ENCODE peak calls at places on chromosome 6, in eight cellular contexts. T, H, Y, C, R, W, Q and P are unnamed samples.

GRCh38 chr6:87483929-87484328 is 11.2 kb downstream of the SLC35A1 start:
- DNase-seq in T (no peak), H (no peak), Y (no peak), C (no peak), R (no peak), W (peak), Q (no peak), P (no peak)

GRCh38 chr6:111681856-111682255 is 76.2 kb upstream of the TRAF3IP2 start:
- DNase-seq in T (no peak), H (no peak), Y (no peak), C (no peak), R (no peak), W (no peak), Q (no peak), P (no peak)

GRCh38 chr6:17884501-17885039 is 102.9 kb downstream of the KIF13A start:
- DNase-seq in T (no peak), H (no peak), Y (no peak), C (no peak), R (no peak), W (no peak), Q (no peak), P (no peak)

GRCh38 chr6:82006027-82006738 is 241.4 kb downstream of the IBTK start:
- DNase-seq in T (no peak), H (peak), Y (no peak), C (no peak), R (no peak), W (peak), Q (peak), P (no peak)

GRCh38 chr6:2036084-2037023 is 209.1 kb downstream of the GMDS start:
- DNase-seq in T (no peak), H (no peak), Y (no peak), C (no peak), R (no peak), W (no peak), Q (no peak), P (no peak)

GRCh38 chr6:56594699-56595098 is 48.0 kb downstream of the DST start:
- DNase-seq in T (no peak), H (peak), Y (no peak), C (no peak), R (no peak), W (no peak), Q (no peak), P (no peak)

GRCh38 chr6:165705941-165706340 is 42.9 kb upstream of the PDE10A start:
- DNase-seq in T (no peak), H (no peak), Y (no peak), C (no peak), R (no peak), W (no peak), Q (no peak), P (no peak)

GRCh38 chr6:99354983-99355382 is 5.5 kb upstream of the FAXC start:
- DNase-seq in T (no peak), H (no peak), Y (no peak), C (no peak), R (no peak), W (no peak), Q (no peak), P (no peak)

GRCh38 chr6:157929076-157929475 is 52.6 kb upstream of the SYNJ2 start:
- DNase-seq in T (no peak), H (no peak), Y (no peak), C (no peak), R (no peak), W (no peak), Q (no peak), P (no peak)

GRCh38 chr6:146595981-146596731 is 2.6 kb upstream of the ADGB start:
- DNase-seq in T (peak), H (no peak), Y (no peak), C (no peak), R (no peak), W (no peak), Q (no peak), P (no peak)

GRCh38 chr6:18501313-18502013 is 114.3 kb downstream of the RNF144B start:
- DNase-seq in T (peak), H (peak), Y (no peak), C (no peak), R (peak), W (peak), Q (no peak), P (peak)

GRCh38 chr6:157264701-157265100 is 58.6 kb downstream of the TMEM242 start:
- DNase-seq in T (no peak), H (no peak), Y (no peak), C (no peak), R (no peak), W (no peak), Q (no peak), P (no peak)

GRCh38 chr6:42619963-42620362 is 56.1 kb downstream of the UBR2 start:
- DNase-seq in T (no peak), H (no peak), Y (no peak), C (no peak), R (no peak), W (no peak), Q (no peak), P (no peak)

GRCh38 chr6:127302728-127303675 is 36.3 kb downstream of the RNF146 start:
- DNase-seq in T (peak), H (peak), Y (peak), C (no peak), R (no peak), W (peak), Q (peak), P (peak)

GRCh38 chr6:28712982-28713381 is 187.3 kb downstream of the GPX5 start:
- DNase-seq in T (no peak), H (no peak), Y (no peak), C (no peak), R (no peak), W (no peak), Q (no peak), P (no peak)

GRCh38 chr6:14025160-14025559 is 92.4 kb upstream of the CD83 start:
- DNase-seq in T (no peak), H (no peak), Y (no peak), C (no peak), R (no peak), W (no peak), Q (no peak), P (no peak)

GRCh38 chr6:150537481-150537880 is 62.2 kb upstream of the PLEKHG1 start:
- DNase-seq in T (no peak), H (no peak), Y (no peak), C (no peak), R (no peak), W (no peak), Q (no peak), P (no peak)

GRCh38 chr6:90463874-90464273 is 123.0 kb downstream of the MAP3K7 start:
- DNase-seq in T (no peak), H (no peak), Y (no peak), C (no peak), R (no peak), W (no peak), Q (no peak), P (no peak)

GRCh38 chr6:156942266-156942665 is 165.1 kb downstream of the ARID1B start:
- DNase-seq in T (no peak), H (no peak), Y (no peak), C (no peak), R (no peak), W (no peak), Q (no peak), P (no peak)

GRCh38 chr6:124203106-124203811 is 399.6 kb downstream of the NKAIN2 start:
- DNase-seq in T (no peak), H (no peak), Y (no peak), C (no peak), R (peak), W (no peak), Q (no peak), P (no peak)

GRCh38 chr6:21533678-21534077 is 59.9 kb upstream of the SOX4 start:
- DNase-seq in T (no peak), H (no peak), Y (no peak), C (no peak), R (no peak), W (peak), Q (no peak), P (no peak)

GRCh38 chr6:884570-884969 is 191.6 kb upstream of the EXOC2 start:
- DNase-seq in T (no peak), H (peak), Y (no peak), C (no peak), R (no peak), W (no peak), Q (no peak), P (no peak)

GRCh38 chr6:80742481-80742880 is 636.0 kb downstream of the BCKDHB start:
- DNase-seq in T (no peak), H (no peak), Y (no peak), C (no peak), R (no peak), W (peak), Q (no peak), P (no peak)

GRCh38 chr6:137589067-137589848 is 95.1 kb upstream of the OLIG3 start:
- DNase-seq in T (peak), H (no peak), Y (peak), C (no peak), R (no peak), W (peak), Q (no peak), P (no peak)

GRCh38 chr6:164230804-164231203 is 816.3 kb downstream of the QKI start:
- DNase-seq in T (no peak), H (no peak), Y (no peak), C (no peak), R (no peak), W (no peak), Q (no peak), P (no peak)

GRCh38 chr6:144551339-144551738 is 266.2 kb downstream of the UTRN start:
- DNase-seq in T (no peak), H (no peak), Y (no peak), C (no peak), R (no peak), W (no peak), Q (no peak), P (no peak)

GRCh38 chr6:128256100-128256499 is 264.3 kb downstream of the PTPRK start:
- DNase-seq in T (no peak), H (no peak), Y (no peak), C (no peak), R (no peak), W (no peak), Q (no peak), P (no peak)

GRCh38 chr6:139713911-139714527 is 339.6 kb upstream of the CITED2 start:
- DNase-seq in T (no peak), H (no peak), Y (no peak), C (no peak), R (no peak), W (no peak), Q (no peak), P (no peak)

GRCh38 chr6:15690451-15690961 is 27.7 kb upstream of the DTNBP1 start:
- DNase-seq in T (no peak), H (no peak), Y (no peak), C (no peak), R (no peak), W (no peak), Q (no peak), P (no peak)

GRCh38 chr6:37965964-37966676 is 146.6 kb downstream of the ZFAND3 start:
- DNase-seq in T (no peak), H (no peak), Y (no peak), C (no peak), R (no peak), W (peak), Q (no peak), P (no peak)

GRCh38 chr6:28802417-28803336 is 121.1 kb downstream of the TRIM27 start:
- DNase-seq in T (no peak), H (no peak), Y (no peak), C (no peak), R (no peak), W (peak), Q (no peak), P (no peak)

GRCh38 chr6:129598244-129599187 is 111.5 kb downstream of the ARHGAP18 start:
- DNase-seq in T (no peak), H (no peak), Y (peak), C (no peak), R (no peak), W (peak), Q (no peak), P (no peak)

GRCh38 chr6:37897819-37898534 is 78.5 kb downstream of the ZFAND3 start:
- DNase-seq in T (no peak), H (no peak), Y (no peak), C (no peak), R (no peak), W (no peak), Q (no peak), P (no peak)

GRCh38 chr6:146775227-146775626 is 176.5 kb downstream of the ADGB start:
- DNase-seq in T (no peak), H (no peak), Y (no peak), C (no peak), R (no peak), W (no peak), Q (no peak), P (no peak)

GRCh38 chr6:16168121-16168520 is 39.2 kb downstream of the MYLIP start:
- DNase-seq in T (no peak), H (no peak), Y (no peak), C (no peak), R (no peak), W (no peak), Q (no peak), P (no peak)

GRCh38 chr6:142568857-142569597 is 267.2 kb downstream of the ADGRG6 start:
- DNase-seq in T (no peak), H (no peak), Y (no peak), C (no peak), R (no peak), W (peak), Q (no peak), P (no peak)

GRCh38 chr6:49409951-49410542 is 53.0 kb downstream of the MMUT start:
- DNase-seq in T (peak), H (peak), Y (peak), C (peak), R (no peak), W (peak), Q (peak), P (peak)

GRCh38 chr6:148448371-148449010 is 105.9 kb downstream of the SASH1 start:
- DNase-seq in T (no peak), H (no peak), Y (no peak), C (no peak), R (no peak), W (no peak), Q (no peak), P (no peak)

GRCh38 chr6:148450866-148451265 is 108.2 kb downstream of the SASH1 start:
- DNase-seq in T (no peak), H (no peak), Y (no peak), C (no peak), R (no peak), W (no peak), Q (no peak), P (no peak)

GRCh38 chr6:148453906-148454305 is 111.3 kb downstream of the SASH1 start:
- DNase-seq in T (no peak), H (no peak), Y (no peak), C (no peak), R (no peak), W (no peak), Q (no peak), P (no peak)

GRCh38 chr6:148452921-148453320 is 110.3 kb downstream of the SASH1 start:
- DNase-seq in T (no peak), H (no peak), Y (no peak), C (no peak), R (no peak), W (no peak), Q (no peak), P (no peak)

DNA sequence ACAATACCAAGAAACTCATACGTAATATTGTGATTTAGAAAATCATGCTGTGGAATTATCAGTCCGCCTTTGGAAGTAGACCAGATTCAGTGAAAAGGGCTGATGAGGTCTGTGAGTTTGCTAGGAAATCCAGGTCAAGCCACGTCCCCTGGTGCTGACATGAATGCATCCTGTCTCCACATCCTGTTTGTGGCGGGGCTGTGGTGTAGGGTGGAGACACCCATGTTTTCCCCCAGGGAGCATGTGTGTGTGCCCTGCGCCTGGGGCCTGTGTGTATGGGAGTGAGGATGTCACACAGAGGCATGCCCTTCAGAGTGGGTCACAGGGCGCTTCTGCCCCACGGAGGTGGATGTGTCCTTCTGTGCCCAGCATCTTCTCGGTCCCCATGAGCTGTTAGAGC is 109.1 kb downstream of the SASH1 start:
- DNase-seq in T (no peak), H (peak), Y (no peak), C (no peak), R (no peak), W (no peak), Q (no peak), P (no peak)
- TF ChIP-seq POLR2A in T (no peak), H (no peak), Y (no peak), C (no peak), R (no peak), W (no peak), Q (no peak), P (no peak)

GRCh38 chr6:34557228-34557627 is 1.1 kb upstream of the SPDEF start:
- DNase-seq in T (no peak), H (no peak), Y (no peak), C (no peak), R (no peak), W (no peak), Q (no peak), P (no peak)

GRCh38 chr6:34554593-34555322 is 1.4 kb downstream of the SPDEF start:
- DNase-seq in T (no peak), H (no peak), Y (no peak), C (no peak), R (no peak), W (no peak), Q (no peak), P (no peak)

GRCh38 chr6:34555328-34555727 is 801 bp downstream of the SPDEF start:
- DNase-seq in T (no peak), H (no peak), Y (no peak), C (no peak), R (no peak), W (no peak), Q (no peak), P (no peak)

GRCh38 chr6:34556493-34556892 is 364 bp upstream of the SPDEF start:
- DNase-seq in T (no peak), H (no peak), Y (no peak), C (no peak), R (no peak), W (no peak), Q (no peak), P (no peak)

DNA sequence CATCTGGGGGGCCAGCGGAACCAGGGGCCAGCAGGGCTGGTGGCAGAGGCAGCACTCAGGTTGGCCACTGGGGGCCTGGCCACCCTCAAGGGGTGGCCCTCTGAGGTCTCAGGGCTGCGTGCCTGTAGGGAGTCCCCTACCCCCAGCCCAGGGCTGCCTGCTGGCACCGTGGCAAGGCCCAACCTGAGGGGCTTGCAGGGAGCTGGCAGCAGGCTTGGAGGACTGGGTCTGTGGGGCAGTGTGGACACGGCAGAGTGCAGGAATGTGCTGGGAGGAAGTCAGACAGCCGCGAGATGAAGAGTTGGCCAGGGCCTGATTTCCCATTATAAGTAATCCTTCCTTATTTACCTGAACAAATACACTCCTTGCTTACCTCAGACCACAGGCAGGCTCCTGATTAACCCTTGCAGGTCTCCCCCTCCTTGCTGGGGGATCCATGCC is at the start of gene SPDEF:
- DNase-seq in T (no peak), H (peak), Y (no peak), C (peak), R (no peak), W (no peak), Q (no peak), P (no peak)
- TF ChIP-seq POLR2A in T (no peak), H (peak), Y (no peak), C (no peak), R (no peak), W (no peak), Q (no peak), P (no peak)

GRCh38 chr6:125904871-125905270 is 51.7 kb upstream of the HINT3 start:
- DNase-seq in T (no peak), H (no peak), Y (peak), C (no peak), R (no peak), W (peak), Q (no peak), P (no peak)
- TF ChIP-seq POLR2A in T (no peak), H (no peak), Y (no peak), C (no peak), R (no peak), W (no peak), Q (no peak), P (no peak)

GRCh38 chr6:30489081-30490030 is at the start of gene HLA-E:
- DNase-seq in T (peak), H (peak), Y (peak), C (peak), R (peak), W (peak), Q (peak), P (peak)

GRCh38 chr6:30491963-30492616 is 2.8 kb downstream of the HLA-E start:
- DNase-seq in T (no peak), H (no peak), Y (no peak), C (no peak), R (no peak), W (no peak), Q (no peak), P (no peak)

GRCh38 chr6:30493643-30494250 is 4.4 kb downstream of the HLA-E start:
- DNase-seq in T (no peak), H (no peak), Y (no peak), C (no peak), R (no peak), W (no peak), Q (no peak), P (no peak)

GRCh38 chr6:30494275-30494990 is 5.1 kb downstream of the HLA-E start:
- DNase-seq in T (no peak), H (no peak), Y (no peak), C (no peak), R (no peak), W (no peak), Q (no peak), P (no peak)

DNA sequence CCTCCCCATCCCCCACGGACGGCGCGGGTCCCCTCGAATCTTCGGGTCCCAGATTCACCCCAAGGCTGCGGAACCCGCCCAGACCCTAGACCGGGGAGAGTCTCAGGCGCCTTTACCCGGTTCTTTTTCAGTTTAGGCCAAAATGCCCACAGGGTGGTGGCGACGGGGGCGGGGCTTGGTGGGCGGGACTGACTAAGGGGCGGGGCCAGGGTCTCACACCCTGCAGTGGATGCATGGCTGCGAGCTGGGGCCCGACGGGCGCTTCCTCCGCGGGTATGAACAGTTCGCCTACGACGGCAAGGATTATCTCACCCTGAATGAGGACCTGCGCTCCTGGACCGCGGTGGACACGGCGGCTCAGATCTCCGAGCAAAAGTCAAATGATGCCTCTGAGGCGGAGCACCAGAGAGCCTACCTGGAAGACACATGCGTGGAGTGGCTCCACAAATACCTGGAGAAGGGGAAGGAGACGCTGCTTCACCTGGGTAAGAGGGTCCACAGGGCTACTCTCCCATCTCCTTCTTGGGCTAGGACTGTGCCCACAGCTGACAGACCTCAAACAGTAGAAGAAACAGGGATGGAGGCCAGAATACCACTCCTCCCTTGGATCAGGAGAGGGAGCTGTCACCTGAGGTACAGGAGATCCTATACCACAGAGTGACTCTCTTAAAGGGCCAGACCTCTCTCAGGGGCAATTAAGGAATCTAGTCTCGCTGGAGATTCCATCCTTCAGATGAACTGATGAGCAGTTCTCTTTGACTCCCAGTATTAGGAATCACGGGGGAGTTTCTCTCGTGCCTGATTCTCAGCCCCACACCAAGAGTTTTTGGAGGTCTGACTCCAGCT is 945 bp downstream of the HLA-E start:
- DNase-seq in T (peak), H (peak), Y (no peak), C (peak), R (peak), W (peak), Q (peak), P (peak)
- TF ChIP-seq POLR2A in T (no peak), H (no peak), Y (no peak), C (no peak), R (no peak), W (no peak), Q (no peak), P (no peak)

GRCh38 chr6:11514672-11515071 is 22.9 kb upstream of the TMEM170B start:
- DNase-seq in T (no peak), H (no peak), Y (no peak), C (no peak), R (no peak), W (no peak), Q (no peak), P (no peak)
- TF ChIP-seq POLR2A in T (no peak), H (no peak), Y (no peak), C (no peak), R (no peak), W (no peak), Q (no peak), P (no peak)